ENCODE peak calls at places on chromosomes 16 and 17, in seven cellular contexts. One of them, this sample, is unnamed.
A peak's percentile ranks its signal among the peaks of the same experiment; 100 is the strongest.

GRCh38 chr17:78644971-78645370 is 67.8 kb upstream of the DNAH17 start:
- DNase-seq in astrocyte of the spinal cord: no peak
- DNase-seq in AG04450: no peak
- DNase-seq in nephron progenitor cell: no peak
- DNase-seq in cardiac muscle cell: no peak
- DNase-seq in A673: no peak
- DNase-seq in cardiac fibroblast: no peak
- DNase-seq in this sample: no peak

GRCh38 chr16:2244926-2245795 is 6.2 kb downstream of the ECI1 start:
- DNase-seq in nephron progenitor cell: no peak
- DNase-seq in astrocyte of the spinal cord: no peak
- DNase-seq in cardiac muscle cell: no peak
- DNase-seq in A673: no peak
- DNase-seq in AG04450: no peak
- DNase-seq in cardiac fibroblast: no peak
- DNase-seq in this sample: no peak

GRCh38 chr16:75105306-75106061 is 11.1 kb downstream of the LDHD start:
- DNase-seq in AG04450: peak; percentile 24
- DNase-seq in cardiac fibroblast: no peak
- DNase-seq in A673: peak; percentile 94
- DNase-seq in cardiac muscle cell: no peak
- DNase-seq in astrocyte of the spinal cord: no peak
- DNase-seq in nephron progenitor cell: no peak
- DNase-seq in this sample: no peak

GRCh38 chr17:38943607-38944006 is 18.2 kb downstream of the LASP1NB start:
- DNase-seq in astrocyte of the spinal cord: no peak
- DNase-seq in AG04450: no peak
- DNase-seq in cardiac fibroblast: no peak
- DNase-seq in nephron progenitor cell: no peak
- DNase-seq in A673: no peak
- DNase-seq in cardiac muscle cell: no peak
- DNase-seq in this sample: no peak

GRCh38 chr16:13919330-13919682 is 648 bp upstream of the ERCC4 start:
- DNase-seq in cardiac fibroblast: peak; percentile 69
- DNase-seq in astrocyte of the spinal cord: peak; percentile 55
- DNase-seq in AG04450: no peak
- DNase-seq in cardiac muscle cell: peak; percentile 55
- DNase-seq in A673: peak; percentile 62
- DNase-seq in nephron progenitor cell: no peak
- DNase-seq in this sample: no peak

GRCh38 chr17:80092959-80093358 is 8.4 kb upstream of the GAA start:
- DNase-seq in nephron progenitor cell: no peak
- DNase-seq in cardiac muscle cell: no peak
- DNase-seq in AG04450: no peak
- DNase-seq in astrocyte of the spinal cord: no peak
- DNase-seq in A673: no peak
- DNase-seq in cardiac fibroblast: no peak
- DNase-seq in this sample: no peak

GRCh38 chr16:15682105-15682570 is 32.1 kb downstream of the NDE1 start:
- DNase-seq in A673: peak; percentile 76
- DNase-seq in AG04450: peak; percentile 36
- DNase-seq in cardiac fibroblast: peak; percentile 86
- DNase-seq in cardiac muscle cell: peak; percentile 39
- DNase-seq in astrocyte of the spinal cord: peak; percentile 79
- DNase-seq in nephron progenitor cell: no peak
- DNase-seq in this sample: no peak

GRCh38 chr16:5045499-5046115 is 11.9 kb upstream of the NAGPA start:
- DNase-seq in cardiac muscle cell: no peak
- DNase-seq in astrocyte of the spinal cord: no peak
- DNase-seq in AG04450: no peak
- DNase-seq in nephron progenitor cell: no peak
- DNase-seq in A673: no peak
- DNase-seq in cardiac fibroblast: no peak
- DNase-seq in this sample: no peak

GRCh38 chr16:1296688-1297412 is 12.6 kb upstream of the UBE2I start:
- DNase-seq in AG04450: no peak
- DNase-seq in nephron progenitor cell: no peak
- DNase-seq in A673: no peak
- DNase-seq in astrocyte of the spinal cord: no peak
- DNase-seq in cardiac fibroblast: peak; percentile 67
- DNase-seq in cardiac muscle cell: peak; percentile 48
- DNase-seq in this sample: no peak

GRCh38 chr17:48351916-48352332 is 78.1 kb downstream of the SKAP1 start:
- DNase-seq in AG04450: peak; percentile 26
- DNase-seq in nephron progenitor cell: no peak
- DNase-seq in astrocyte of the spinal cord: peak; percentile 71
- DNase-seq in cardiac muscle cell: peak; percentile 40
- DNase-seq in cardiac fibroblast: peak; percentile 72
- DNase-seq in A673: peak; percentile 69
- DNase-seq in this sample: no peak

GRCh38 chr17:41456206-41456605 is 11.0 kb downstream of the KRT32 start:
- DNase-seq in nephron progenitor cell: no peak
- DNase-seq in AG04450: no peak
- DNase-seq in cardiac muscle cell: no peak
- DNase-seq in astrocyte of the spinal cord: no peak
- DNase-seq in A673: no peak
- DNase-seq in cardiac fibroblast: no peak
- DNase-seq in this sample: no peak

GRCh38 chr17:74923538-74924249 is 379 bp upstream of the OTOP2 start:
- DNase-seq in A673: peak; percentile 60
- DNase-seq in cardiac muscle cell: peak; percentile 70
- DNase-seq in nephron progenitor cell: peak; percentile 87
- DNase-seq in cardiac fibroblast: peak; percentile 48
- DNase-seq in AG04450: no peak
- DNase-seq in astrocyte of the spinal cord: peak; percentile 8
- DNase-seq in this sample: peak; percentile 76

GRCh38 chr16:57906385-57907316 is 64.3 kb downstream of the CNGB1 start:
- DNase-seq in astrocyte of the spinal cord: no peak
- DNase-seq in cardiac fibroblast: no peak
- DNase-seq in AG04450: no peak
- DNase-seq in cardiac muscle cell: peak; percentile 36
- DNase-seq in nephron progenitor cell: peak; percentile 56
- DNase-seq in A673: no peak
- DNase-seq in this sample: no peak

GRCh38 chr16:67206838-67207115 is 7.8 kb downstream of the ELMO3 start:
- DNase-seq in astrocyte of the spinal cord: peak; percentile 12
- DNase-seq in A673: no peak
- DNase-seq in cardiac muscle cell: no peak
- DNase-seq in nephron progenitor cell: no peak
- DNase-seq in AG04450: no peak
- DNase-seq in cardiac fibroblast: peak; percentile 46
- DNase-seq in this sample: no peak

DNA sequence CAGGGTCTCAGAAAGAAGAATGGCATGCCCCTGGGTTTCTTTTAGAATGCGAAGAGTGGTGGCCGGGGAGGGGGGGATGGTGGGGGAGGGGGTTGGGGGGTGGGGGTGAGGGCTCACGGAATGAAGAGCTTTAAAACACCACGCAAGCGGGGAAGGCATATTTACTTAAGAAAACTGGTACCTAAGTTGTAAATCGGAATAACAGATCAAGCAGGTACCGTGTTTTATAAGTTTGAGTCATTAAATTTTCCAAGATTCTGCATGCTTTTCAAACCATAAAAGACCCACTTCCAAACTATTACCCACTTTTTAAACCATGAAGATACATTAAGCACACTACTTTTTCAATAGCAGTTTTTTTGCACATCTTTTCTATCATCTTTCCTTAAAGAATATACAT is 130.2 kb downstream of the STX8 start:
- DNase-seq in A673: no peak
- DNase-seq in cardiac fibroblast: no peak
- DNase-seq in nephron progenitor cell: no peak
- DNase-seq in cardiac muscle cell: no peak
- DNase-seq in AG04450: no peak
- DNase-seq in astrocyte of the spinal cord: no peak
- DNase-seq in this sample: no peak
- TF ChIP-seq CTCF in A673: no peak
- TF ChIP-seq CTCF in cardiac fibroblast: no peak
- TF ChIP-seq CTCF in nephron progenitor cell: no peak
- TF ChIP-seq CTCF in cardiac muscle cell: no peak
- TF ChIP-seq CTCF in AG04450: no peak
- TF ChIP-seq CTCF in astrocyte of the spinal cord: no peak
- TF ChIP-seq CTCF in this sample: no peak

DNA sequence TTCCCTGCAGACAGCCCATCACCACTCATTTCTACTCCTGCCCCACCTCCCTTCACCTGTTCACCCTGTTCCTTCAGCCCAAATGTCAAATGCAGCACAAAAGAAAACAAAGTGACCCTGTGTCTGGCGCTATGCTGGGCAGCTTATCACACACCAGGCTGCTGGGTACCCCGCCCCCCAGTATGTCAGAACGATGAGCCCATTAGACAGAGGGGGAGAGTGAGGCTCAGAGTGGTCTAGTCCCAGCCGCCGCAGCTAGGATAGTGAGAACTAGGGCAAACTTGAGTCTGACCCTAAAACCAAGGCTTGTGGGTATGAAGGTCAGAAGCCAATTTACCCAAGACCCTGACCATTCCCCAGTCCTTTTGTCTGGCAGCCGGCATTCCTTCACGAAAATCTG is 4.0 kb downstream of the TNP2 start:
- DNase-seq in AG04450: no peak
- DNase-seq in A673: no peak
- DNase-seq in nephron progenitor cell: no peak
- DNase-seq in astrocyte of the spinal cord: no peak
- DNase-seq in cardiac muscle cell: no peak
- DNase-seq in cardiac fibroblast: no peak
- DNase-seq in this sample: no peak
- TF ChIP-seq CTCF in AG04450: no peak
- TF ChIP-seq CTCF in A673: no peak
- TF ChIP-seq CTCF in nephron progenitor cell: no peak
- TF ChIP-seq CTCF in astrocyte of the spinal cord: no peak
- TF ChIP-seq CTCF in cardiac muscle cell: no peak
- TF ChIP-seq CTCF in cardiac fibroblast: no peak
- TF ChIP-seq CTCF in this sample: no peak

GRCh38 chr17:53150101-53150698 is 672.5 kb upstream of the KIF2B start:
- DNase-seq in cardiac muscle cell: peak; percentile 33
- DNase-seq in A673: peak; percentile 26
- DNase-seq in astrocyte of the spinal cord: no peak
- DNase-seq in cardiac fibroblast: no peak
- DNase-seq in nephron progenitor cell: no peak
- DNase-seq in AG04450: no peak
- DNase-seq in this sample: no peak
- TF ChIP-seq CTCF in cardiac muscle cell: peak; percentile 32
- TF ChIP-seq CTCF in A673: peak; percentile 48
- TF ChIP-seq CTCF in astrocyte of the spinal cord: no peak
- TF ChIP-seq CTCF in cardiac fibroblast: no peak
- TF ChIP-seq CTCF in nephron progenitor cell: peak; percentile 16
- TF ChIP-seq CTCF in AG04450: no peak
- TF ChIP-seq CTCF in this sample: peak; percentile 56

DNA sequence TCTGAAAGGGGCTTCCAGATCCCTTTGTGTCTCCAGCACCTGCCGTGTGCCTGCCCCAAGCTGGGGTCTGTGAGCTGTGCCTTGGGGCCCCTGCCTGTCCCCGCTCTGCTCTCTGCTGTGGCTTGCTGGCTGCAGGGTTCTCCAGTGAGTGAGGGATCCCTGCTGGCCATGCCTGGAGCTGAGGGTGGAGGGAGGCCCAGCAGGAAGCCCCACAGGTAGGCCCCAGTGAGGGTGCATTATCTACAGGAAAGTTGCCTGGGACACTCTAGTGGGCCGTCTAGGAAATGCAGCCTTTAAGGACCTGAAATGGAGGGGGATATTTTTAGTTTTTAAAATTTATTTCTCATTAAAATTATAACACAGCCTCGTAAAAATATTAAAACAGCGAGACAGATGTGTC is 50.9 kb downstream of the JPH3 start:
- DNase-seq in A673: no peak
- DNase-seq in nephron progenitor cell: no peak
- DNase-seq in cardiac muscle cell: peak; percentile 39
- DNase-seq in astrocyte of the spinal cord: no peak
- DNase-seq in AG04450: no peak
- DNase-seq in cardiac fibroblast: peak; percentile 18
- DNase-seq in this sample: no peak
- TF ChIP-seq CTCF in A673: peak; percentile 51
- TF ChIP-seq CTCF in nephron progenitor cell: peak; percentile 58
- TF ChIP-seq CTCF in cardiac muscle cell: peak; percentile 48
- TF ChIP-seq CTCF in astrocyte of the spinal cord: peak; percentile 62
- TF ChIP-seq CTCF in AG04450: peak; percentile 54
- TF ChIP-seq CTCF in cardiac fibroblast: peak; percentile 50
- TF ChIP-seq CTCF in this sample: peak; percentile 62

DNA sequence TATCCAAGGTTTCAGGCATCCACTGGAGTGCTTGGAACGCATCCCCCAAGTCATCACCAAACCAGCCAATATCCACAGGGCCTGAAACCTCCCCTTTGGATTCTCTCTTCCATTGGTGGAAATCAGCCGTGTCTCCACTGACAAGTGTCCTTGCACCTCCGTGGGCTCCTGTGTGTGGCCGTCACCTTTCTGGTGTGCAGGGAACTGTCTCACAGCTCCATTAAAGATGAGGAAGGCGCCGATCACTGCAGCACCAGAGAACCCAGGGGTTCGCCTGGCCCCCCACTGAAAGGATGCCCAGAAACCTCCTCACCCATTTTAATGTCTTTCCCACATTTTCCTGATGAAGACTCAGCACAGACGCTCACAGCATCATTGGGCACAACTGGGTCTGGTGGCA is 17.8 kb upstream of the METRNL start:
- DNase-seq in nephron progenitor cell: no peak
- DNase-seq in cardiac muscle cell: no peak
- DNase-seq in cardiac fibroblast: no peak
- DNase-seq in AG04450: no peak
- DNase-seq in A673: no peak
- DNase-seq in astrocyte of the spinal cord: no peak
- DNase-seq in this sample: peak; percentile 7
- TF ChIP-seq CTCF in nephron progenitor cell: no peak
- TF ChIP-seq CTCF in cardiac muscle cell: no peak
- TF ChIP-seq CTCF in cardiac fibroblast: no peak
- TF ChIP-seq CTCF in AG04450: no peak
- TF ChIP-seq CTCF in A673: no peak
- TF ChIP-seq CTCF in astrocyte of the spinal cord: no peak
- TF ChIP-seq CTCF in this sample: no peak

DNA sequence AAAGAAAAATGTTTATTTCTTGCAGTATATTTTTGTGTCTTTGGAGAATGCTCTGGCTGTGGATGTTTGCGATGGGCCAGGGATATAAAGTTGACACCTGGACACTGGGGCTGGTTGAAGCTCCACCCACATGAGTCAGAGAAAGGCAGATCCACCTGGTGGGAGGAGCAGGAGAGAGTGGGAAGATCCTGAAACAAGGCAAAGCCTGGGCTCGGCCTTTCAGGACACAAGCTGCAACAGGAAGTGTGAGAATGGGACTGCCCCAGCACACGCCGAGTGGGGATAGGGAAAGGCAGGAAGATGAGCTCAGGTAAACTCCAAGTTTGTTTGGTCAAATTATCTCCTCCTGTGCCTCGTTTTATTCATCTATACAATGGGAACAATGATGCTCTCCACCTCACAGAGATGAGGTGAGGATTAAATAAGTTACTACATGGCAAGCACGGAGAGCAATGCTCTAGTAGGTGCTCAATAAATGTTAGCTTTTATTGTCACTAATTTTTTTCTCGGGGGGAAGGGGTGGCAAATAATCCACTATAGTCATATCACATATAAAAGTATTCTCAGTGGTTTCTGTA is 21.4 kb upstream of the PITPNM3 start:
- DNase-seq in cardiac fibroblast: no peak
- DNase-seq in A673: no peak
- DNase-seq in astrocyte of the spinal cord: no peak
- DNase-seq in cardiac muscle cell: no peak
- DNase-seq in nephron progenitor cell: no peak
- DNase-seq in AG04450: no peak
- DNase-seq in this sample: no peak
- TF ChIP-seq CTCF in cardiac fibroblast: no peak
- TF ChIP-seq CTCF in A673: no peak
- TF ChIP-seq CTCF in astrocyte of the spinal cord: no peak
- TF ChIP-seq CTCF in cardiac muscle cell: no peak
- TF ChIP-seq CTCF in nephron progenitor cell: no peak
- TF ChIP-seq CTCF in AG04450: no peak
- TF ChIP-seq CTCF in this sample: no peak

This sample was measured in progenitor cell of endocrine pancreas.